ENCODE peak calls at places on chromosomes 5 and 9, in seven cellular contexts. V is A549, Z is HCT116, M is adrenal gland, A is tibial nerve, E is H54, L is sigmoid colon. S is an unnamed sample.
A peak's percentile ranks its signal among the peaks of the same experiment; 100 is the strongest.

GRCh38 chr9:124205686-124206352 is 51.9 kb upstream of the NEK6 start:
- DNase-seq in V (no peak), Z (no peak), M (no peak), A (no peak), E (no peak), L (no peak), S (no peak)

GRCh38 chr5:145510324-145510723 is 324.8 kb downstream of the PRELID2 start:
- DNase-seq in V (no peak), Z (no peak), M (no peak), A (peak; percentile 16), E (no peak), L (no peak), S (no peak)

GRCh38 chr5:126095001-126095400 is 328.2 kb upstream of the GRAMD2B start:
- DNase-seq in V (no peak), Z (no peak), M (no peak), A (no peak), E (no peak), L (no peak), S (no peak)

GRCh38 chr5:181246276-181247050 is 2.8 kb upstream of the RACK1 start:
- DNase-seq in V (peak; percentile 89), Z (peak; percentile 62), M (peak; percentile 90), A (peak; percentile 82), E (peak; percentile 67), L (peak; percentile 96), S (no peak)

GRCh38 chr9:107316795-107317661 is 33.9 kb downstream of the RAD23B start:
- DNase-seq in V (no peak), Z (no peak), M (no peak), A (no peak), E (no peak), L (no peak), S (peak; percentile 8)

GRCh38 chr5:29214821-29215220 is 1978.7 kb upstream of the CDH6 start:
- DNase-seq in V (no peak), Z (no peak), M (no peak), A (no peak), E (no peak), L (no peak), S (no peak)

GRCh38 chr5:104084896-104085295 is 522.3 kb upstream of the NUDT12 start:
- DNase-seq in V (no peak), Z (no peak), M (no peak), A (no peak), E (no peak), L (no peak), S (no peak)

GRCh38 chr5:55232194-55232984 is 1.0 kb downstream of the CCNO start:
- DNase-seq in V (peak; percentile 38), Z (peak; percentile 29), M (no peak), A (no peak), E (peak; percentile 49), L (no peak), S (peak; percentile 38)

GRCh38 chr5:88686077-88686541 is 196.9 kb downstream of the MEF2C start:
- DNase-seq in V (no peak), Z (no peak), M (no peak), A (no peak), E (no peak), L (no peak), S (no peak)

GRCh38 chr5:102755691-102756371 is 726 bp downstream of the PAM start:
- DNase-seq in V (peak; percentile 62), Z (peak; percentile 69), M (peak; percentile 84), A (peak; percentile 63), E (peak; percentile 72), L (peak; percentile 88), S (peak; percentile 62)

GRCh38 chr5:91177085-91177484 is 206.0 kb downstream of the ARRDC3 start:
- DNase-seq in V (no peak), Z (no peak), M (no peak), A (no peak), E (no peak), L (no peak), S (no peak)

GRCh38 chr9:92444841-92445240 is 20.6 kb upstream of the OMD start:
- DNase-seq in V (no peak), Z (no peak), M (no peak), A (no peak), E (no peak), L (no peak), S (no peak)

DNA sequence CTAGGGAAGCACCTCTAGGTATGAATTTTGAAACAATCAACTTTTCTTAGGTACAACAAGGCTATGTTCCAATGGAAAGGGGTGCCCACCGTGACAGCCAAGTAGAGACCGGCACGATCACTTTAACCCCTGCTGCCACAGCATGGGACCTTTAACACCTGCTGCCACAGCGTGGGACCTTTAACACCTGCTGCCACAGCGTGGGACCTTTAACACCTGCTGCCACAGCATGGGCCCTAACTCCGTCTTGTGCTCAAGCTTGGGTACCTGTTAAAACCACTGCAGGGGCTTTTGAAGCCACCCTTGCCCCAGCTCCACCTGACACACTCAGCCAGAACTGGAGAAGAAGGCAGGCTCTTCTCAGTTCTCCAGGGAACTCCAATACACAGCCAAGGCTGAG is 18.2 kb upstream of the MXD3 start:
- DNase-seq in V (no peak), Z (no peak), M (no peak), A (no peak), E (no peak), L (no peak), S (no peak)
- TF ChIP-seq POLR2A in V (no peak), Z (no peak), M (no peak), A (no peak), E (no peak), L (no peak), S (no peak)

GRCh38 chr5:38468978-38469706 is 87.3 kb downstream of the LIFR start:
- DNase-seq in V (no peak), Z (no peak), M (no peak), A (peak; percentile 67), E (no peak), L (peak; percentile 88), S (no peak)
- TF ChIP-seq POLR2A in V (no peak), Z (no peak), M (no peak), A (no peak), E (no peak), L (no peak), S (no peak)

GRCh38 chr9:117715411-117715989 is 11.3 kb downstream of the TLR4 start:
- DNase-seq in V (no peak), Z (no peak), M (no peak), A (no peak), E (no peak), L (no peak), S (no peak)
- TF ChIP-seq POLR2A in V (no peak), Z (no peak), M (no peak), A (no peak), E (no peak), L (no peak), S (no peak)

GRCh38 chr5:53560506-53561191 is at the start of gene NDUFS4:
- DNase-seq in V (peak; percentile 49), Z (peak; percentile 84), M (peak; percentile 90), A (peak; percentile 93), E (peak; percentile 37), L (peak; percentile 90), S (peak; percentile 94)
- TF ChIP-seq POLR2A in V (peak; percentile 85), Z (peak; percentile 65), M (peak; percentile 53), A (no peak), E (peak; percentile 90), L (peak; percentile 59), S (peak; percentile 89)

DNA sequence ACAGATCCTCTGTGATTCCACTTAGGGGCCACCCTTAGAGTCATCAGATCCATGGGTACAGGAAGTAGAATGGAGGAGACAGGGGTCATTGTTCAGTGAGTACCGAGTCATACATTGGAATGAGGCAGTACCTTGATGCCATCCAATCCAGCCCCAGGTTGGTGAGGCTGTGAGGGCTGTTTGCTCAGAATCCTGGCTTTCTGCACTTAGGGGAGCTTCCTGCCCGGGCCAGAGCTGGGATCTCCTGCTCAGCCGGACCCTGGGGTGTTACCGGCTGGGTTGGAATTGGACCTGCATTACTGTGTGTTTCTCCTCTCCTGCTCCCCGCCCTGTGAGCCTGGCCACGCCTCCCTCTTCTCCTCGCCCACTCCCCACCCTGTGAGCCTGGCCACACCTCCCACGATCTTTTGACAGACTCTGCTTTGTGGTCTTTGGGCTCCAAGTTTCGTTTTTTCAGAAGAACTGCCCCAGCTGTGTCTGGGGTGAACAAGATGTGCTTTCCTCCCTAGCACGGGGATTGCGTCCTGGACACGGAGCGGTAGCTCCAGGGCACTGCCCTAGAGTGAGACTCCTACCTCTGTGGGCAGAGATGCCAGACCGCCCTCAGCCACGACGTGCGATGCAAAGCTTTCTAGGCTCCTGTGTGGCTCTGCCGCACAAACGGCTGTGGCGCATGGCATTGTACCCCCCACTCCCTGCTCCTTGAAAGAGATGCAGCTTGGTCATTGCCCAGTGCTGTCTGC is 15.4 kb downstream of the TRAF2 start:
- DNase-seq in V (peak; percentile 97), Z (peak; percentile 41), M (no peak), A (no peak), E (peak; percentile 100), L (no peak), S (no peak)
- TF ChIP-seq POLR2A in V (peak; percentile 38), Z (no peak), M (no peak), A (no peak), E (no peak), L (no peak), S (no peak)

GRCh38 chr5:172641359-172642045 is 439 bp downstream of the NEURL1B start:
- DNase-seq in V (peak; percentile 38), Z (no peak), M (no peak), A (no peak), E (peak; percentile 61), L (peak; percentile 74), S (no peak)

GRCh38 chr5:172642511-172642910 is 1.4 kb downstream of the NEURL1B start:
- DNase-seq in V (no peak), Z (no peak), M (no peak), A (no peak), E (no peak), L (no peak), S (no peak)

GRCh38 chr5:172640139-172640538 is 924 bp upstream of the NEURL1B start:
- DNase-seq in V (no peak), Z (no peak), M (no peak), A (no peak), E (no peak), L (no peak), S (no peak)

GRCh38 chr5:172642046-172642409 is 965 bp downstream of the NEURL1B start:
- DNase-seq in V (no peak), Z (no peak), M (no peak), A (no peak), E (no peak), L (no peak), S (no peak)

DNA sequence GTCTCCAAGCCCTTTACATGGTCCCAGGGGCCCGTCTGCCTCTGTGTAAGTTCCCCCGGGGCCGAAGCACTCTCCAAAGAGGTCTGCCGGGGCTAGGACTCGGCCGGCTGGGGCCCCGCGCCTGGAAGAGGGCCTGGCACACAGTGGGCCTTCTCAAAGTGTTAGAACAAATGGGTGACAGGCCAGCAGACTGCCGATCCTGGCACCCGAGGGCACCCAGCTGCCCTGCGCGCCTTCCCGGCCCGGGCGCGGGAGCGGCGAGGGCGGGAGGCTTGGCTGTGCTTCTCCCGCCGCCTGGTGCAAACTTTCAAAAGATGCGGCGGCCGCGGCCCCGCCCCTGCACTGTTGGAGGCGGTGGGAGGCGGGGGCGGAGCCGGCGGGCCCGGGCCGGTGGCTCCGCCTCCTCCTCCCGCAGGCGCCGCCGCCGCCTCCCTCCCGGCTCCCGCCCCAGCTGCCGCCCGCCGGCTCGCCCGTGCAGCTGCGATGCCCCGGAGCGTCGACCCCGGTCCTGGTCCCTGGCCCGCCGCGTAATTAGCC is at the start of gene NEURL1B:
- DNase-seq in V (peak; percentile 86), Z (peak; percentile 26), M (peak; percentile 80), A (peak; percentile 55), E (peak; percentile 89), L (peak; percentile 93), S (peak; percentile 62)
- TF ChIP-seq POLR2A in V (no peak), Z (no peak), M (peak; percentile 36), A (no peak), E (peak; percentile 41), L (no peak), S (peak; percentile 81)

GRCh38 chr9:126503333-126504085 is 110.2 kb upstream of the LMX1B start:
- DNase-seq in V (no peak), Z (no peak), M (no peak), A (no peak), E (peak; percentile 91), L (peak; percentile 61), S (no peak)
- TF ChIP-seq POLR2A in V (no peak), Z (no peak), M (no peak), A (no peak), E (no peak), L (no peak), S (no peak)